ENCODE peak calls at places on chromosome 3, in seven cellular contexts. V is heart left ventricle, M is psoas muscle, N is fibroblast of lung, L is Peyer's patch, X is A549, F is prostate gland. A is an unnamed sample.

GRCh38 chr3:194489736-194490612 is 3.2 kb upstream of the ATP13A3 start:
- DNase-seq in V (no peak), M (no peak), N (peak; percentile 60), L (no peak), X (no peak), F (no peak), A (no peak)

GRCh38 chr3:98954806-98955205 is 53.3 kb upstream of the DCBLD2 start:
- DNase-seq in V (no peak), M (no peak), N (peak; percentile 70), L (no peak), X (no peak), F (no peak), A (no peak)

GRCh38 chr3:108319428-108320053 is 23.2 kb downstream of the HHLA2 start:
- DNase-seq in V (no peak), M (no peak), N (no peak), L (no peak), X (no peak), F (peak; percentile 95), A (no peak)

GRCh38 chr3:153165211-153165815 is 3.3 kb downstream of the RAP2B start:
- DNase-seq in V (no peak), M (no peak), N (peak; percentile 12), L (no peak), X (no peak), F (no peak), A (no peak)

GRCh38 chr3:188526057-188526456 is 372.1 kb downstream of the LPP start:
- DNase-seq in V (no peak), M (peak; percentile 27), N (no peak), L (no peak), X (no peak), F (no peak), A (no peak)

GRCh38 chr3:146131616-146132410 is 29.2 kb downstream of the PLOD2 start:
- DNase-seq in V (no peak), M (no peak), N (peak; percentile 98), L (no peak), X (no peak), F (no peak), A (no peak)

GRCh38 chr3:65641041-65641440 is 397.7 kb downstream of the MAGI1 start:
- DNase-seq in V (no peak), M (no peak), N (no peak), L (no peak), X (no peak), F (no peak), A (no peak)

GRCh38 chr3:31544634-31545033 is 11.9 kb downstream of the STT3B start:
- DNase-seq in V (peak; percentile 34), M (peak; percentile 24), N (no peak), L (no peak), X (no peak), F (no peak), A (no peak)

GRCh38 chr3:9226326-9226725 is 23.1 kb downstream of the SRGAP3 start:
- DNase-seq in V (no peak), M (no peak), N (peak; percentile 90), L (no peak), X (no peak), F (peak; percentile 52), A (no peak)

GRCh38 chr3:165491487-165491886 is 295.3 kb upstream of the SLITRK3 start:
- DNase-seq in V (no peak), M (no peak), N (peak; percentile 8), L (no peak), X (no peak), F (no peak), A (no peak)

GRCh38 chr3:53150247-53151085 is 10.5 kb upstream of the PRKCD start:
- DNase-seq in V (peak; percentile 38), M (peak; percentile 27), N (peak; percentile 36), L (peak; percentile 87), X (no peak), F (no peak), A (no peak)

GRCh38 chr3:54213910-54214309 is 91.6 kb downstream of the CACNA2D3 start:
- DNase-seq in V (no peak), M (no peak), N (peak; percentile 2), L (no peak), X (peak; percentile 2), F (no peak), A (no peak)

GRCh38 chr3:146019508-146019907 is 141.5 kb downstream of the PLOD2 start:
- DNase-seq in V (no peak), M (no peak), N (no peak), L (no peak), X (no peak), F (no peak), A (no peak)

GRCh38 chr3:102179321-102180290 is 255.2 kb upstream of the ZPLD1 start:
- DNase-seq in V (no peak), M (no peak), N (peak; percentile 63), L (no peak), X (no peak), F (no peak), A (no peak)

GRCh38 chr3:38354588-38355344 is 8.2 kb downstream of the XYLB start:
- DNase-seq in V (no peak), M (no peak), N (peak; percentile 61), L (no peak), X (no peak), F (no peak), A (no peak)

GRCh38 chr3:57026918-57027317 is 33.5 kb upstream of the SPATA12 start:
- DNase-seq in V (no peak), M (no peak), N (peak; percentile 56), L (no peak), X (no peak), F (no peak), A (no peak)

GRCh38 chr3:142853270-142854163 is 35.4 kb downstream of the PCOLCE2 start:
- DNase-seq in V (peak; percentile 49), M (peak; percentile 45), N (peak; percentile 81), L (no peak), X (peak; percentile 51), F (no peak), A (no peak)

GRCh38 chr3:114498779-114499370 is 205.0 kb downstream of the TIGIT start:
- DNase-seq in V (peak; percentile 64), M (no peak), N (peak; percentile 95), L (no peak), X (peak; percentile 51), F (no peak), A (no peak)

GRCh38 chr3:52291508-52292181 is 4.0 kb downstream of the GLYCTK start:
- DNase-seq in V (no peak), M (no peak), N (no peak), L (peak; percentile 68), X (no peak), F (no peak), A (no peak)

GRCh38 chr3:177102526-177102925 is 94.8 kb downstream of the TBL1XR1 start:
- DNase-seq in V (no peak), M (no peak), N (peak; percentile 86), L (no peak), X (no peak), F (no peak), A (no peak)

GRCh38 chr3:157532529-157533297 is 29.5 kb upstream of the VEPH1 start:
- DNase-seq in V (no peak), M (no peak), N (peak; percentile 88), L (no peak), X (peak; percentile 58), F (peak; percentile 32), A (no peak)

GRCh38 chr3:161607056-161607455 is 110.4 kb downstream of the OTOL1 start:
- DNase-seq in V (no peak), M (no peak), N (no peak), L (no peak), X (no peak), F (no peak), A (no peak)

GRCh38 chr3:170730071-170730812 is 139.8 kb downstream of the RPL22L1 start:
- DNase-seq in V (no peak), M (no peak), N (no peak), L (no peak), X (no peak), F (no peak), A (no peak)

GRCh38 chr3:168090306-168091085 is 5.2 kb downstream of the GOLIM4 start:
- DNase-seq in V (no peak), M (no peak), N (peak; percentile 27), L (no peak), X (no peak), F (no peak), A (no peak)
- TF ChIP-seq CTCF in V (no peak), M (no peak), N (no peak), L (no peak), X (no peak), F (no peak), A (no peak)

GRCh38 chr3:105824129-105824528 is 44.7 kb downstream of the CBLB start:
- DNase-seq in V (no peak), M (no peak), N (no peak), L (no peak), X (no peak), F (no peak), A (no peak)
- H3K27ac ChIP-seq in V (peak overlapping the region; percentile 76), M (peak overlapping the region; percentile 59), N (peak overlapping the region; percentile 59), L (peak overlapping the region; percentile 44), X (peak overlapping the region; percentile 85), F (no peak overlapping the region), A (no peak overlapping the region)

DNA sequence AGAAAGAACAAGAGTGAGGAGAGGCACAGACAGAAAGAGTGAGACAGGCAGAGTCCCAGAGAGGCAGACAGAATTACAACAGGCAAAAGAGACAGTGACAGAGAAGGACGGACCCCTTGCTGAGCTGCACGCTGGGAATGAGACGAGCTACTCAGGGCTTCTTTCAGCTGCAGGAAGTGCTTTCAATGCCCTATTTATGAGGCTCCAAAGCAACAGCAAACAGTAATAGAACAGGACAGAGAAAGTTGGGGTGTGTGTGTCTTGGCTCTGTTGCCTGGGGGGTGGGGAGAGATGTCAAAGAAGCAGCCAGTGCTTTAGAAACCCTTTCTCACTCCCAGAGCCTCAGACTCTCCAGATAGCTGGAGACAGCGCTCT is 502 bp upstream of the TIMP4 start:
- DNase-seq in V (no peak), M (no peak), N (no peak), L (no peak), X (no peak), F (no peak), A (no peak)
- TF ChIP-seq CTCF in V (no peak), M (no peak), N (no peak), L (no peak), X (no peak), F (no peak), A (no peak)

GRCh38 chr3:55630280-55630920 is 143.3 kb upstream of the WNT5A start:
- DNase-seq in V (no peak), M (no peak), N (no peak), L (no peak), X (no peak), F (no peak), A (no peak)

GRCh38 chr3:55630921-55631299 is 143.8 kb upstream of the WNT5A start:
- DNase-seq in V (no peak), M (no peak), N (no peak), L (no peak), X (no peak), F (no peak), A (no peak)

GRCh38 chr3:55631766-55632331 is 144.7 kb upstream of the WNT5A start:
- DNase-seq in V (no peak), M (no peak), N (no peak), L (no peak), X (no peak), F (no peak), A (no peak)

GRCh38 chr3:55626284-55626675 is 139.2 kb upstream of the WNT5A start:
- DNase-seq in V (no peak), M (no peak), N (no peak), L (no peak), X (no peak), F (no peak), A (no peak)

DNA sequence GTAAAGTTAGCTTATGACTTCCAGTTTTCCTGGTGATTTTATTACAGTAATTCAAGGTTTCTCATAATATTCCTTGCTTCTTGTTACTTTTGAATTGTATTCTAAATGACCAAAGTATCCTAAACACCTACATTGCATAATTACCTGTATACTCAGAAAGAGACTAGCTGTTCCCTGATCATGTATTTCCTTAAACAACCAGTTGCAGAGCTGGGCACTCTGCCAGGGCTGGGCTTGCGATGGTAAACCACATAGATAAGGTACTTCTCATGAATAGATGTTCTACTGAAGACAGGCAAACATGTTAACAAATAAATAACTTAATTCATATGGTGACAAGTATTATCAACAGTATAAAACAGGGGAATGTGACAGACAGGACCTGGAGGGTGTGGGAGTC is 142.3 kb upstream of the WNT5A start:
- DNase-seq in V (no peak), M (no peak), N (peak; percentile 55), L (peak; percentile 66), X (no peak), F (peak; percentile 57), A (no peak)
- H3K27ac ChIP-seq in V (no peak overlapping the region), M (no peak overlapping the region), N (no peak overlapping the region), L (no peak overlapping the region), X (no peak overlapping the region), F (no peak overlapping the region), A (no peak overlapping the region)

A was measured in CD8-positive, alpha-beta T cell.